ENCODE peak calls at places on chromosomes 13 and 19, in four cellular contexts. A is upper lobe of right lung, U is adrenal gland, D is PC-3. M is an unnamed sample.

GRCh38 chr13:109700176-109700575 is 86.2 kb downstream of the IRS2 start:
- DNase-seq in U (peak), D (peak), A (peak), M (peak)

GRCh38 chr19:50943074-50943828 is 9.6 kb downstream of the KLK5 start:
- DNase-seq in U (no peak), D (peak), A (peak), M (no peak)

GRCh38 chr13:50357586-50358118 is 342.4 kb downstream of the KCNRG start:
- DNase-seq in D (peak), U (peak), A (no peak), M (no peak)

GRCh38 chr13:26310003-26310402 is 56.1 kb downstream of the CDK8 start:
- DNase-seq in D (no peak), A (no peak), U (no peak), M (no peak)

GRCh38 chr13:101325423-101325822 is 90.9 kb downstream of the NALCN start:
- DNase-seq in D (no peak), A (no peak), U (no peak), M (no peak)

GRCh38 chr19:12997967-12998940 is 3.0 kb downstream of the NFIX start:
- DNase-seq in D (no peak), A (no peak), U (no peak), M (no peak)

GRCh38 chr19:1590641-1591397 is 1.8 kb downstream of the MBD3 start:
- DNase-seq in D (no peak), A (no peak), U (no peak), M (no peak)

GRCh38 chr13:79404985-79405384 is 1.1 kb downstream of the RBM26 start:
- DNase-seq in U (no peak), D (no peak), A (no peak), M (no peak)

GRCh38 chr19:17803264-17803896 is 8.4 kb downstream of the B3GNT3 start:
- DNase-seq in D (no peak), U (no peak), A (no peak), M (no peak)

GRCh38 chr19:33248553-33248953 is 22.9 kb upstream of the SLC7A10 start:
- DNase-seq in A (no peak), U (no peak), D (no peak), M (no peak)

GRCh38 chr19:3458229-3458555 is 22.1 kb downstream of the SMIM24 start:
- DNase-seq in D (no peak), U (no peak), A (peak), M (no peak)

GRCh38 chr13:91922969-91923592 is 524.7 kb downstream of the GPC5 start:
- DNase-seq in D (no peak), U (no peak), A (no peak), M (no peak)
- H3K27ac ChIP-seq in D (no peak), U (no peak), A (no peak), M (no peak)

GRCh38 chr19:35066121-35066520 is 24.6 kb downstream of the HPN start:
- DNase-seq in U (no peak), D (no peak), A (no peak), M (no peak)

GRCh38 chr19:35068941-35069634 is 27.6 kb downstream of the HPN start:
- DNase-seq in A (no peak), U (no peak), D (no peak), M (no peak)

GRCh38 chr19:35065574-35065973 is 24.1 kb downstream of the HPN start:
- DNase-seq in A (no peak), U (no peak), D (no peak), M (no peak)

GRCh38 chr19:35063940-35064818 is 22.7 kb downstream of the HPN start:
- DNase-seq in D (peak), A (no peak), U (no peak), M (no peak)

GRCh38 chr19:35066691-35067563 is 25.4 kb downstream of the HPN start:
- DNase-seq in U (peak), D (peak), A (peak), M (peak)
- TF ChIP-seq CTCF in U (peak), D (peak), A (peak), M (peak)

GRCh38 chr13:102902789-102903347 is 57.0 kb downstream of the ERCC5 start:
- DNase-seq in D (no peak), U (no peak), A (no peak), M (peak)

GRCh38 chr13:102903659-102904407 is 58.0 kb downstream of the ERCC5 start:
- DNase-seq in A (no peak), D (peak), U (no peak), M (no peak)

GRCh38 chr13:102900193-102900608 is 54.4 kb downstream of the ERCC5 start:
- DNase-seq in D (no peak), A (no peak), U (no peak), M (no peak)

GRCh38 chr13:102901056-102901455 is 55.2 kb downstream of the ERCC5 start:
- DNase-seq in A (no peak), U (no peak), D (no peak), M (no peak)

GRCh38 chr13:102901615-102902305 is 55.9 kb downstream of the ERCC5 start:
- DNase-seq in D (peak), U (no peak), A (no peak), M (no peak)
- H3K27ac ChIP-seq in D (no peak), U (no peak), A (no peak), M (no peak)

DNA sequence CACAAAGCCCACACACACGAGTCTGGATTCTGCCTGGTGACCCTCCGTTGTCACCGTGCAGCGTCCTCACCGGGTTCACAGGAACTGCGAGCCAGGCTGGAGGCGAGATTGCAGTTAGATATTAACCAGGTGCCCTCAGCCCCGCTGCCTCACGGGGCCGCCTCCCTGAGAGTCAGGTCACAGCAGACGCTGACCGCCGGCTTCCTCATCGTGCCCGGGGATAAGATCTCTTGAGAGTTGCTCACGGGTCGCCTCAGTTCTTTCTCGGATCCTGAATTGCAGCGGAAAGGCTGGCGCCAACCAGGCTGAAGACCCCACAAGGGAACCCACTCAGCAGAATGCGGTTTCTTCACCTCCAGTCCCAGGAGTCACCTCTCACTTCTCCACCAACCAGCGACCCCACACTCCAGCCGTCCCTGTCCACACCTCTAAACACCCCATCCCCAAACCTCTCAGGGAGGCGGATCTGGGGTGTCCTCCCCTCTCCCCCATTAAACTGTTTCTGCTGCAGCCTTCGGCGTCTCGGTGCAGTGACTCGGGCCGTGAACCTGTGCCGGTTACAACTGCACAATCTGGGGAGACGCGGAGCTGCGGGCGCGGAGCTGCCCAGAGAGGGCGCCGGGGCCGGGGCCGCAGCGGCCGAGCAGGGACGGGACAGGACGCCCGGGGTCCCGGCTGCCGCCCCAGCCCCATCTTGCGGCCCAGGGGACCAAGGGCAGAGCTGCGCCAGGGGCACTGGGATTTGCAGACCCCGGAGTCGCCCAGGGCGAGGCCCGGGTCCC is 591 bp downstream of the ZNF823 start:
- DNase-seq in A (peak), U (peak), D (peak), M (peak)
- TF ChIP-seq CTCF in A (peak), U (no peak), D (no peak), M (peak)

GRCh38 chr19:37333457-37333856 is 37.4 kb upstream of the ZNF527 start:
- DNase-seq in D (peak), U (no peak), A (no peak), M (no peak)
- H3K27ac ChIP-seq in D (no peak), U (no peak), A (no peak), M (peak)